ENCODE peak calls at places on chromosomes 11 and 22, in six cellular contexts. V is A549; G is lower lobe of right lung; T is CD8-positive, alpha-beta T cell; B is body of pancreas; S is upper lobe of right lung. O is an unnamed sample. For H3K9me3, the result is how much of the 10 kb centered on the place peaks cover.

GRCh38 chr11:1655168-1656060 is 25.8 kb downstream of the KRTAP5-5 start:
- DNase-seq in V (no peak), G (no peak), T (no peak), B (no peak), S (peak), O (no peak)

GRCh38 chr11:44943118-44943517 is 7.6 kb downstream of the TP53I11 start:
- DNase-seq in V (no peak), G (peak), T (no peak), B (peak), S (peak), O (no peak)

GRCh38 chr11:101321222-101321621 is 191.6 kb upstream of the PGR start:
- DNase-seq in V (no peak), G (peak), T (no peak), B (no peak), S (peak), O (no peak)

GRCh38 chr11:90228056-90228455 is 5.2 kb upstream of the CHORDC1 start:
- DNase-seq in V (no peak), G (no peak), T (no peak), B (no peak), S (no peak), O (no peak)

GRCh38 chr22:39665229-39665628 is 94.7 kb downstream of the CACNA1I start:
- DNase-seq in V (no peak), G (no peak), T (no peak), B (no peak), S (no peak), O (no peak)

GRCh38 chr11:92811341-92811740 is 158.1 kb upstream of the MTNR1B start:
- DNase-seq in V (no peak), G (no peak), T (no peak), B (no peak), S (no peak), O (no peak)

GRCh38 chr22:39297490-39298193 is 21.8 kb downstream of the RPL3 start:
- DNase-seq in V (no peak), G (no peak), T (no peak), B (peak), S (no peak), O (no peak)

GRCh38 chr22:32206774-32207758 is 2.2 kb upstream of the RFPL2 start:
- DNase-seq in V (peak), G (no peak), T (peak), B (peak), S (no peak), O (no peak)

GRCh38 chr11:3192511-3193372 is 25.9 kb downstream of the MRGPRG start:
- DNase-seq in V (no peak), G (no peak), T (no peak), B (no peak), S (no peak), O (no peak)

GRCh38 chr11:114321621-114322257 is 25.5 kb downstream of the NNMT start:
- DNase-seq in V (peak), G (no peak), T (no peak), B (peak), S (no peak), O (no peak)

GRCh38 chr22:46043816-46044717 is 67.1 kb upstream of the WNT7B start:
- DNase-seq in V (no peak), G (peak), T (no peak), B (peak), S (peak), O (no peak)

GRCh38 chr11:97389270-97389669 is 999.5 kb downstream of the JRKL start:
- DNase-seq in V (no peak), G (no peak), T (no peak), B (no peak), S (no peak), O (no peak)

GRCh38 chr11:86510674-86511073 is 136.0 kb downstream of the CCDC81 start:
- DNase-seq in V (no peak), G (no peak), T (no peak), B (no peak), S (no peak), O (no peak)

GRCh38 chr11:75508051-75508561 is 17.6 kb downstream of the GDPD5 start:
- DNase-seq in V (no peak), G (no peak), T (peak), B (no peak), S (no peak), O (peak)

GRCh38 chr11:30459821-30460220 is 126.3 kb downstream of the MPPED2 start:
- DNase-seq in V (no peak), G (no peak), T (no peak), B (no peak), S (no peak), O (no peak)

GRCh38 chr11:10540546-10540914 is 457 bp downstream of the RNF141 start:
- DNase-seq in V (no peak), G (no peak), T (no peak), B (peak), S (no peak), O (no peak)

GRCh38 chr11:116112031-116112935 is 608.1 kb upstream of the CADM1 start:
- DNase-seq in V (no peak), G (no peak), T (no peak), B (no peak), S (no peak), O (no peak)

GRCh38 chr11:40104941-40105550 is 1354.4 kb downstream of the LRRC4C start:
- DNase-seq in V (no peak), G (no peak), T (no peak), B (no peak), S (no peak), O (no peak)

GRCh38 chr11:37786214-37786755 is 1188.2 kb upstream of the RAG2 start:
- DNase-seq in V (no peak), G (no peak), T (no peak), B (no peak), S (no peak), O (no peak)
- H3K9me3 ChIP-seq in V (under half), G (under half), T (under half), B (under half), S (under half), O (under half)

GRCh38 chr22:50079689-50080465 is 5.3 kb downstream of the MLC1 start:
- DNase-seq in V (no peak), G (no peak), T (no peak), B (no peak), S (no peak), O (no peak)
- H3K9me3 ChIP-seq in V (under half), G (under half), T (under half), B (under half), S (under half), O (under half)

DNA sequence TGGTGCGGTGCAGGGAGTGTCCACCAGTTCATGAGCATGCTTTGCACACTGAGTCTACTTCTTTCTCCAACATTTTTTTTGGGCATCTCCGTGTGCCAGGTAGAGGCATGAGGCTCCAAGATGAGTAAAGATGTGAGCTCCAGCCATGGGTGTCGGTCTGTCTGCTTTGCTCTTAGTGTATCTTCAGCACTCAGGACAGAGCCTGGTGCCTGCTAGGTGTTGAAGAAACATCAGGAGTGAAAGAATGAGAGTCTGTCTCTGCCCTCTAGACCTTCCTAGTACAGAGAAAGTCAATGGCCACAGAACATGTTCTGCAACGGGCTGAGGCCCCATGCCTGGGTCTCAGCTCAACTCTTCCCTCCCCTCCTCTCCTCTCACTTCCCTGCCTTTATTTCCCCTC is 486.5 kb downstream of the TBC1D22A start:
- DNase-seq in V (no peak), G (no peak), T (no peak), B (no peak), S (no peak), O (no peak)
- H3K9me3 ChIP-seq in V (under half), G (under half), T (under half), B (under half), S (under half), O (under half)

GRCh38 chr11:67599149-67599548 is 7.6 kb upstream of the NDUFV1 start:
- DNase-seq in V (no peak), G (no peak), T (no peak), B (no peak), S (no peak), O (no peak)

GRCh38 chr11:67600324-67601029 is 6.3 kb upstream of the NDUFV1 start:
- DNase-seq in V (no peak), G (no peak), T (no peak), B (no peak), S (no peak), O (no peak)

GRCh38 chr11:67592880-67593624 is 9.4 kb downstream of the GSTP1 start:
- DNase-seq in V (no peak), G (no peak), T (no peak), B (no peak), S (no peak), O (no peak)

GRCh38 chr11:67594480-67594879 is 10.9 kb downstream of the GSTP1 start:
- DNase-seq in V (no peak), G (no peak), T (no peak), B (no peak), S (no peak), O (no peak)

DNA sequence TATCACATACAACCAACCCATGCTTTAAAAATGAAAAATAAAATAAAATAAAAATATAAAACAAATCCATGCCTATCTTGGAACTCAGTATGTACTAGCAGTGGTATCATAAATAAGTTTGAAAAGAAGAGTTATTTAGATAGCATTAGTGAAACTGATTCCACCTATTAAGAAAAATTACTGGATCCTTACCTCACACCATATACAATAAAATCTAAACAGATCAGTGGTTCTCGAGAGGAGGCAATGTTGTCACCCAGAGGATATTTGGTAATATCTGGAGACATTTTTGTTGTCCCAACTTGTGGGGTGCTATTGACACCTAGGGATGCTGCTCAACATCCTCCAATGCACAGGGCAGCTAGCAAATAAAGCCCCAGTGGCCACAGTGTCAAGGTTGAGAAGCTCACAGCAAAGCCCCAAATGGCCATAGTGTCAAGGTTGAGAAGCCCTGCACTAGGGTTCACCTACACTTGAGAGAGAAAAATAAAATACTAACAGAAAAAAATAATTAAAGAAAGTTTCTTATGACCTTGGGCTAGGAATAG is 9.9 kb upstream of the NDUFV1 start:
- DNase-seq in V (no peak), G (no peak), T (no peak), B (no peak), S (no peak), O (no peak)
- H3K9me3 ChIP-seq in V (under half), G (under half), T (under half), B (under half), S (under half), O (under half)

GRCh38 chr22:44168206-44168605 is 12.5 kb upstream of the PARVG start:
- DNase-seq in V (no peak), G (no peak), T (no peak), B (no peak), S (no peak), O (no peak)

GRCh38 chr22:44173154-44173553 is 7.6 kb upstream of the PARVG start:
- DNase-seq in V (no peak), G (no peak), T (no peak), B (no peak), S (no peak), O (no peak)

GRCh38 chr22:44172370-44173108 is 8.2 kb upstream of the PARVG start:
- DNase-seq in V (no peak), G (peak), T (no peak), B (peak), S (peak), O (no peak)

GRCh38 chr22:44171486-44172076 is 9.1 kb upstream of the PARVG start:
- DNase-seq in V (no peak), G (no peak), T (no peak), B (no peak), S (peak), O (no peak)

GRCh38 chr22:44170470-44170869 is 10.3 kb upstream of the PARVG start:
- DNase-seq in V (no peak), G (no peak), T (no peak), B (no peak), S (peak), O (no peak)
- H3K9me3 ChIP-seq in V (under half), G (under half), T (under half), B (under half), S (under half), O (under half)

DNA sequence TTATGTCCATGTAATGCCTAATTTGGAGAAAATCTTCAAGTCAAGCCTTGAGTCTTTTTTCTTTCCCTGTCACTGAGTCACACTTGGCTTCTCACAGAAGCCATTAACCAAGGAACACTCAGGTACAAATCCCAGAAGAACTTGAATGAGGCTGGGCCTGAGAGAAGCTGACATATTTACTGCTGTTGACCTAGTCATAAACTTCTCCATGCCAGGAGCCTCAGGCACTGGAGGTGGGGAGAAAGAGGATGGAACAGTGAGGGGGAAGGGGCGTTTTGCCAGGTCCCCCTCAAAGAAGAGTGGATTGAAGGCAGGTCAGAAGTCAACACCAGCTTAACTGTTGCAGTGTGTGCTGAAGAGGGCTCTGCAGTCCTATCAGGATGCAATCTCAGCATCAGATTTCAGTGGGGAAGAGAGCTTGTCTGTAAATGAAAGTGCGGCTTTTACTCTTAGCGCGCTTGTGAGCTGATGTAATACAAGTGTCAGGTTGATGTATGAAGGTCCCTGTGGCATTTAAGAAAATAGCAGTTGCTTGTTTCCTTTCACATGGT is 526.0 kb downstream of the ETS1 start:
- DNase-seq in V (no peak), G (no peak), T (no peak), B (no peak), S (no peak), O (no peak)
- H3K9me3 ChIP-seq in V (under half), G (under half), T (under half), B (under half), S (under half), O (under half)

DNA sequence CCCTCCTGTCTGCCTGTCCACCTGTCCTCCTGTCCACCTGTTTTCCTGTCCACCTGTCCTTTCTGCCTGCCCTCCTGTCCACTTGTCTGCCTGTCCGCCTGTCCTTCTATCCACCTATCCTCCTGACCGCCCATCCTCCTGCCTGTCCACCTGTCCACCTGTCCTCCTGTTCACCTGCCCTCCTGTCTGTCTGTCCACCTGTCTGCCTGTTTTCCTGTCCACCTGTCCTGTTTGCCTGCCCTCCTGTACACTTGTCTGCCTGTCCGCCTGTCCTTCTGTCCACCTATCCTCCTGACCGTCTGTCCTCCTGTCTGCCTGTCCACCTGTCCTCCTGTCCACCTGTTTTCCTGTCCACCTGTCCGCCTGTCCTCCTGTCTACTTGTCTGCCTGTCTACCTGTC is 682.8 kb downstream of the TBC1D22A start:
- DNase-seq in V (no peak), G (no peak), T (no peak), B (no peak), S (no peak), O (no peak)
- H3K9me3 ChIP-seq in V (under half), G (under half), T (under half), B (under half), S (under half), O (under half)

DNA sequence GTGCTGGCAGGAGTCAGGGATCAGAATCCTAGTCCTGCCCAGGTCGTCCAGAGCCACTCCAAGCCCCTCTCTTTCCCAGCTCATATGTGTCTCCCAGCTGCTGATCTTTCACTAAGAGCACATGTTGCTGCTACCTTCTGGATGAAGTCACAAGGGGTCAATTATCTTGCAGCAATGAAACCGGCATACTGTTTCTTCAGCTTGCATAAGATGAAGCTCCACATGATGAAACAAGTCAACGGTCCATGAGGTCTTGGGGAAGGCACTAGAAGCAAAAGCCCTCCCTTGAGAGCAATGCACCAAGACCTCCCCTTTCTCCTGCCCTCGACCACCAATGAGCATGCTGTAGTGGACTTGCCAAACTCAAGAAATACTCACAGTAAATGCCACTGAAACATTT is 148.9 kb downstream of the TENM4 start:
- DNase-seq in V (no peak), G (no peak), T (no peak), B (no peak), S (no peak), O (no peak)
- H3K9me3 ChIP-seq in V (under half), G (under half), T (under half), B (under half), S (under half), O (under half)

GRCh38 chr22:16804882-16805281 is 20.3 kb downstream of the XKR3 start:
- DNase-seq in V (no peak), G (no peak), T (no peak), B (no peak), S (no peak), O (no peak)

GRCh38 chr22:16803255-16803917 is 21.8 kb downstream of the XKR3 start:
- DNase-seq in V (no peak), G (no peak), T (no peak), B (no peak), S (no peak), O (no peak)

GRCh38 chr22:16801088-16801487 is 24.1 kb downstream of the XKR3 start:
- DNase-seq in V (no peak), G (no peak), T (no peak), B (no peak), S (no peak), O (no peak)

GRCh38 chr22:16800358-16800757 is 24.9 kb downstream of the XKR3 start:
- DNase-seq in V (no peak), G (no peak), T (no peak), B (no peak), S (no peak), O (no peak)

GRCh38 chr22:16801571-16801970 is 23.6 kb downstream of the XKR3 start:
- DNase-seq in V (no peak), G (no peak), T (no peak), B (no peak), S (no peak), O (no peak)
- H3K9me3 ChIP-seq in V (under half), G (under half), T (under half), B (under half), S (under half), O (under half)

GRCh38 chr22:49547751-49548239 is 279.9 kb downstream of the BRD1 start:
- DNase-seq in V (no peak), G (peak), T (no peak), B (peak), S (peak), O (no peak)

GRCh38 chr22:49548356-49549202 is 279.1 kb downstream of the BRD1 start:
- DNase-seq in V (no peak), G (peak), T (no peak), B (no peak), S (peak), O (no peak)

GRCh38 chr22:49549851-49550430 is 277.7 kb downstream of the BRD1 start:
- DNase-seq in V (no peak), G (peak), T (no peak), B (no peak), S (peak), O (no peak)

GRCh38 chr22:49550766-49551362 is 276.8 kb downstream of the BRD1 start:
- DNase-seq in V (no peak), G (peak), T (no peak), B (no peak), S (peak), O (no peak)

GRCh38 chr22:49549256-49549655 is 278.4 kb downstream of the BRD1 start:
- DNase-seq in V (no peak), G (peak), T (no peak), B (peak), S (peak), O (no peak)
- H3K9me3 ChIP-seq in V (under half), G (under half), T (under half), B (under half), S (under half), O (under half)

O was measured in T-helper 17 cell.